ENCODE peak calls at places on chromosomes 13 and 19, in eight cellular contexts. I is dorsolateral prefrontal cortex; K is suprapubic skin; M is left ventricle myocardium inferior; D is pancreas; L is heart left ventricle; Z is naive thymus-derived CD4-positive, alpha-beta T cell; S is Peyer's patch. B is an unnamed sample.

GRCh38 chr13:45331981-45332830 is 8.8 kb downstream of the TPT1 start:
- DNase-seq in S (no peak), M (no peak), K (no peak), L (no peak), D (no peak), Z (no peak), I (no peak), B (no peak)

GRCh38 chr13:26784704-26785639 is 24.4 kb upstream of the GPR12 start:
- DNase-seq in I (no peak), Z (no peak), L (no peak), K (no peak), S (peak; percentile 82), D (no peak), M (no peak), B (no peak)

GRCh38 chr19:7729831-7730285 is 2.1 kb downstream of the CLEC4G start:
- DNase-seq in K (no peak), M (no peak), I (no peak), Z (no peak), L (no peak), S (no peak), D (no peak), B (no peak)

GRCh38 chr13:43316997-43317396 is 293.6 kb downstream of the DNAJC15 start:
- DNase-seq in L (peak; percentile 35), Z (no peak), K (no peak), I (no peak), D (no peak), S (no peak), M (no peak), B (peak; percentile 35)

GRCh38 chr19:30277941-30278881 is 94.0 kb upstream of the ZNF536 start:
- DNase-seq in Z (no peak), L (no peak), I (no peak), D (no peak), S (no peak), K (no peak), M (no peak), B (no peak)

GRCh38 chr19:23075031-23075733 is 41.6 kb upstream of the ZNF730 start:
- DNase-seq in M (peak; percentile 57), S (peak; percentile 47), D (peak; percentile 48), Z (no peak), L (peak; percentile 66), I (peak; percentile 56), K (peak; percentile 60), B (peak; percentile 62)

GRCh38 chr13:51906581-51906980 is 44.8 kb downstream of the CCDC70 start:
- DNase-seq in S (no peak), M (peak; percentile 36), I (no peak), Z (no peak), L (no peak), D (no peak), K (no peak), B (no peak)

GRCh38 chr13:113291997-113292862 is 4.8 kb upstream of the LAMP1 start:
- DNase-seq in S (no peak), M (peak; percentile 28), K (peak; percentile 81), D (no peak), Z (peak; percentile 19), L (no peak), I (no peak), B (peak; percentile 66)

GRCh38 chr19:34555447-34555846 is 73.9 kb downstream of the WTIP start:
- DNase-seq in K (no peak), I (no peak), D (no peak), S (no peak), L (no peak), Z (no peak), M (no peak), B (no peak)

GRCh38 chr19:51788936-51789795 is 5.8 kb upstream of the FPR3 start:
- DNase-seq in M (no peak), I (no peak), L (no peak), S (no peak), D (no peak), K (no peak), Z (no peak), B (no peak)

GRCh38 chr13:34655554-34655953 is 286.5 kb upstream of the NBEA start:
- DNase-seq in Z (no peak), L (no peak), D (no peak), K (no peak), S (no peak), M (no peak), I (no peak), B (no peak)

GRCh38 chr13:81058211-81058915 is 717.4 kb upstream of the SPRY2 start:
- DNase-seq in L (no peak), D (no peak), M (no peak), S (no peak), Z (no peak), I (no peak), K (no peak), B (no peak)

GRCh38 chr13:45055198-45055901 is 65.0 kb upstream of the GTF2F2 start:
- DNase-seq in I (no peak), Z (no peak), D (no peak), M (no peak), K (no peak), L (no peak), S (peak; percentile 53), B (no peak)

GRCh38 chr19:48348039-48348438 is 15.7 kb downstream of the TMEM143 start:
- DNase-seq in D (no peak), K (no peak), Z (no peak), S (no peak), L (peak; percentile 28), M (no peak), I (no peak), B (no peak)

GRCh38 chr13:107242138-107242537 is 674.2 kb upstream of the ARGLU1 start:
- DNase-seq in L (no peak), D (no peak), I (no peak), S (no peak), Z (no peak), M (no peak), K (no peak), B (no peak)

GRCh38 chr13:32001392-32001768 is 30.2 kb upstream of the FRY start:
- DNase-seq in K (no peak), S (no peak), M (peak; percentile 51), D (no peak), I (no peak), L (peak; percentile 48), Z (no peak), B (no peak)

GRCh38 chr19:41897181-41897580 is 14.2 kb downstream of the ARHGEF1 start:
- DNase-seq in S (no peak), M (no peak), I (no peak), D (no peak), Z (no peak), K (no peak), L (no peak), B (no peak)

GRCh38 chr13:101626925-101627555 is 174.6 kb downstream of the ITGBL1 start:
- DNase-seq in K (no peak), Z (peak; percentile 24), L (no peak), I (no peak), M (no peak), S (peak; percentile 55), D (no peak), B (no peak)

GRCh38 chr13:39888865-39889810 is 233.7 kb downstream of the COG6 start:
- DNase-seq in D (no peak), L (no peak), Z (no peak), I (no peak), K (no peak), M (no peak), S (no peak), B (no peak)

GRCh38 chr19:14472202-14472961 is 2.8 kb downstream of the PTGER1 start:
- DNase-seq in D (peak; percentile 82), M (peak; percentile 68), Z (peak; percentile 72), L (peak; percentile 72), I (peak; percentile 74), S (peak; percentile 87), K (peak; percentile 83), B (peak; percentile 84)
- H3K27ac ChIP-seq in D (no peak overlapping the region), M (no peak overlapping the region), Z (no peak overlapping the region), L (no peak overlapping the region), I (no peak overlapping the region), S (peak overlapping the region; percentile 25), K (no peak overlapping the region), B (no peak overlapping the region)

GRCh38 chr19:4278926-4279529 is at the start of gene SHD:
- DNase-seq in L (no peak), S (no peak), K (no peak), I (no peak), Z (no peak), M (no peak), D (no peak), B (no peak)
- H3K27ac ChIP-seq in L (no peak within 1 kb of the TSS), S (no peak within 1 kb of the TSS), K (no peak within 1 kb of the TSS), I (no peak within 1 kb of the TSS), Z (no peak within 1 kb of the TSS), M (no peak within 1 kb of the TSS), D (no peak within 1 kb of the TSS), B (no peak within 1 kb of the TSS)

GRCh38 chr19:39397360-39398296 is 6.5 kb downstream of the MED29 start:
- DNase-seq in I (peak; percentile 87), K (peak; percentile 95), D (peak; percentile 94), M (peak; percentile 91), L (peak; percentile 89), S (peak; percentile 97), Z (peak; percentile 90), B (peak; percentile 96)

GRCh38 chr19:39398297-39398864 is 7.2 kb downstream of the MED29 start:
- DNase-seq in Z (no peak), K (peak; percentile 95), D (no peak), L (peak; percentile 69), S (peak; percentile 91), M (peak; percentile 77), I (peak; percentile 56), B (peak; percentile 80)

GRCh38 chr19:39400997-39401548 is 5.6 kb upstream of the ZFP36 start:
- DNase-seq in L (no peak), M (no peak), Z (no peak), K (no peak), S (no peak), D (no peak), I (no peak), B (no peak)

GRCh38 chr19:39401549-39402416 is 4.9 kb upstream of the ZFP36 start:
- DNase-seq in D (peak; percentile 72), Z (peak; percentile 91), M (no peak), L (no peak), S (peak; percentile 97), K (peak; percentile 87), I (no peak), B (peak; percentile 76)

DNA sequence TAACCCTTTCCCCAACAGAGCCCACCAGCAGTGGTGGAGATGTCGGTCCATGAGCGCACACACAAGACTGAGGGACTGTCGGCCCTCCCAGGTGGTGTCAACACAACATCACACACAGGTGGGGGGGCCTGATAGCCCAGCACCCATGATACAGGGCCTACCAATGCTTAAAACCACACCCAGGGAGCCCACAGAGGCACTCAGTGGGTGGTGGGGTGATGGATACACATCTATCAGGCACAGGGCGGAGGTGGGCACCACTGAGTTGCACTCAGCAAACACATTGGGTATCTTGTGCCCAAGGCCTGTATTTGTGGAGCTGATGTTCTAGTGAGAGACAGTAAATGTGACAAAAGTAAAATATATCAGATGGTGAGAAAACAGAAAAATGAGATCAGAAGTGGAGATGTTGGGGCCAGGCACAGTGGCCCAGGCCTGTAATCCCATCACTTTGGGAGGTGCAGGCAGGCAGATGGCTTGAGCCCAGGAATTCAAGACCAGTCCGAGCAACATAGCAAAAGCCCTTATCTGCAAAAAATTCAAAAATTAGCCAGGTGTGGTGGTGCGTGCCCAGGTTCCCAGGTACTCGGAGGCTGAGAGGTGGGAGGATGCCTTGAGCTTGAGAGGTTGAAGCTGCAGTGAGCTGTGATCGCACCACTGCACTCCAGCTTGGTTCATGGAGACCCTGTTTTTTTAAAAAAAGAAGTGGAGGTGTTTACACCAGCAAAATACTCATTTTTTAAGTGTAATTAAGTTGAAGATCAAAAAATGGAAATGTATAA is 6.8 kb upstream of the ZFP36 start:
- DNase-seq in S (no peak), I (no peak), K (no peak), M (no peak), D (no peak), Z (no peak), L (no peak), B (no peak)
- H3K27ac ChIP-seq in S (peak overlapping the region; percentile 99), I (no peak overlapping the region), K (peak overlapping the region; percentile 95), M (peak overlapping the region; percentile 99), D (no peak overlapping the region), Z (peak overlapping the region; percentile 100), L (no peak overlapping the region), B (peak overlapping the region; percentile 41)

GRCh38 chr13:99974939-99975561 is 3.5 kb upstream of the ZIC5 start:
- DNase-seq in K (no peak), D (no peak), I (no peak), M (no peak), L (no peak), Z (no peak), S (peak; percentile 39), B (no peak)
- H3K27ac ChIP-seq in K (no peak overlapping the region), D (no peak overlapping the region), I (no peak overlapping the region), M (no peak overlapping the region), L (no peak overlapping the region), Z (no peak overlapping the region), S (no peak overlapping the region), B (no peak overlapping the region)

B was measured in psoas muscle.